ENCODE peak calls at places on chromosome 5, in six cellular contexts. G, Y, B, V, J and R are unnamed samples. For H3K9me3, the result is how much of the 10 kb centered on the place peaks cover.

GRCh38 chr5:149400304-149400703 is 21.2 kb upstream of the IL17B start:
- DNase-seq in G (peak), Y (no peak), B (no peak), V (no peak), J (no peak), R (no peak)

GRCh38 chr5:76714771-76715483 is 999 bp upstream of the F2R start:
- DNase-seq in G (peak), Y (peak), B (peak), V (no peak), J (no peak), R (no peak)

GRCh38 chr5:10762178-10762775 is 1.2 kb upstream of the DAP start:
- DNase-seq in G (peak), Y (no peak), B (peak), V (peak), J (no peak), R (no peak)

GRCh38 chr5:33736510-33736909 is 155.3 kb downstream of the ADAMTS12 start:
- DNase-seq in G (no peak), Y (peak), B (no peak), V (no peak), J (no peak), R (no peak)

GRCh38 chr5:159330131-159330530 is at the start of gene IL12B:
- DNase-seq in G (no peak), Y (peak), B (no peak), V (no peak), J (no peak), R (peak)

GRCh38 chr5:180645609-180646204 is 3.7 kb downstream of the FLT4 start:
- DNase-seq in G (no peak), Y (no peak), B (no peak), V (no peak), J (no peak), R (no peak)

GRCh38 chr5:53045263-53045662 is 56.1 kb downstream of the ITGA2 start:
- DNase-seq in G (no peak), Y (peak), B (no peak), V (no peak), J (no peak), R (no peak)

GRCh38 chr5:180097163-180097894 is 25.8 kb upstream of the RNF130 start:
- DNase-seq in G (no peak), Y (no peak), B (no peak), V (no peak), J (no peak), R (no peak)

GRCh38 chr5:56350595-56351170 is 117.6 kb upstream of the ANKRD55 start:
- DNase-seq in G (no peak), Y (peak), B (peak), V (peak), J (no peak), R (peak)

GRCh38 chr5:96546120-96546519 is 113.1 kb upstream of the PCSK1 start:
- DNase-seq in G (no peak), Y (no peak), B (no peak), V (no peak), J (no peak), R (no peak)

GRCh38 chr5:168425997-168426863 is 60.0 kb upstream of the RARS1 start:
- DNase-seq in G (peak), Y (no peak), B (no peak), V (no peak), J (no peak), R (peak)

GRCh38 chr5:172276214-172276613 is 7.3 kb downstream of the UBTD2 start:
- DNase-seq in G (no peak), Y (no peak), B (no peak), V (no peak), J (no peak), R (no peak)

GRCh38 chr5:38292228-38292627 is 33.9 kb downstream of the EGFLAM start:
- DNase-seq in G (no peak), Y (no peak), B (no peak), V (no peak), J (no peak), R (no peak)

GRCh38 chr5:65943771-65944170 is 17.4 kb downstream of the ERBIN start:
- DNase-seq in G (no peak), Y (no peak), B (no peak), V (no peak), J (no peak), R (no peak)

GRCh38 chr5:65952259-65952658 is 25.9 kb downstream of the ERBIN start:
- DNase-seq in G (no peak), Y (no peak), B (no peak), V (no peak), J (no peak), R (no peak)

GRCh38 chr5:65946198-65946745 is 19.9 kb downstream of the ERBIN start:
- DNase-seq in G (no peak), Y (no peak), B (no peak), V (no peak), J (no peak), R (no peak)

GRCh38 chr5:65951330-65951729 is 25.0 kb downstream of the ERBIN start:
- DNase-seq in G (no peak), Y (no peak), B (no peak), V (no peak), J (no peak), R (no peak)

DNA sequence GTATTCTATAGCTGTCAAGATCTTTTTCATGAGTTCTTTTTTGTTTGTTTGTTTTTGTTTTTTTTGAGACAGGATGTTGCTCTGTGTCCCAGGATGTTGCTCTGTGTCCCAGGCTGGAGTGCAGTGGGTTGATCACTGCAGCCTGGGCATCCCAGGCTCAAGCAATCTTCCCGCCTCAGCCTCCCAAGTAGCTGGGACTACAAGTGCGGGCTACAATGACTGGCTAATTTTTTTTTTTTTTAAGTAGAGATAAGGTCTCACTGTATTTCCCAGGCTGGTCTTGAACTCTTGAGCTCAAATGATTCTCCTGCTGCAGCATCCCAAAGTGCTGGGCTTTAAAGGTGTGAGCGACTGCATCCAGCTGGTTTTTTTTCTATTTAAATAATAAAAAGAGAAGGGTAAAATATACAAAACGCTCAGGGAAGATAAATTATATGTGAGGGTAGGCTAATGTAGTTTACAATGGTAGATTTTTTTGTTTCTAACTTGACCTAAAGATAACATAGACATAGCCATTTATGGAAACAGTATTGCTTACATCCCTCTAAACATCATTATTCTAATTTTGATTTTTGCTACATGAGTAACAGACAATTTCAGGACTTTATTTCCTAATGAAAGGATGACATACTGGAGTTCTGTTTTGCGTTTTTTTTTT is 21.9 kb downstream of the ERBIN start:
- DNase-seq in G (no peak), Y (no peak), B (no peak), V (no peak), J (no peak), R (no peak)
- H3K9me3 ChIP-seq in G (under half), Y (under half), B (under half), V (under half), J (under half), R (under half)

GRCh38 chr5:178536541-178537466 is 53.4 kb downstream of the COL23A1 start:
- DNase-seq in G (no peak), Y (no peak), B (no peak), V (no peak), J (no peak), R (no peak)

GRCh38 chr5:178535299-178536175 is 54.7 kb downstream of the COL23A1 start:
- DNase-seq in G (no peak), Y (peak), B (peak), V (no peak), J (no peak), R (peak)

GRCh38 chr5:178540526-178540925 is 49.7 kb downstream of the COL23A1 start:
- DNase-seq in G (no peak), Y (no peak), B (no peak), V (no peak), J (no peak), R (no peak)

GRCh38 chr5:178537467-178538381 is 52.5 kb downstream of the COL23A1 start:
- DNase-seq in G (peak), Y (no peak), B (no peak), V (no peak), J (no peak), R (no peak)

GRCh38 chr5:178538624-178539344 is 51.4 kb downstream of the COL23A1 start:
- DNase-seq in G (no peak), Y (no peak), B (no peak), V (no peak), J (no peak), R (no peak)
- H3K9me3 ChIP-seq in G (under half), Y (under half), B (under half), V (under half), J (under half), R (under half)

DNA sequence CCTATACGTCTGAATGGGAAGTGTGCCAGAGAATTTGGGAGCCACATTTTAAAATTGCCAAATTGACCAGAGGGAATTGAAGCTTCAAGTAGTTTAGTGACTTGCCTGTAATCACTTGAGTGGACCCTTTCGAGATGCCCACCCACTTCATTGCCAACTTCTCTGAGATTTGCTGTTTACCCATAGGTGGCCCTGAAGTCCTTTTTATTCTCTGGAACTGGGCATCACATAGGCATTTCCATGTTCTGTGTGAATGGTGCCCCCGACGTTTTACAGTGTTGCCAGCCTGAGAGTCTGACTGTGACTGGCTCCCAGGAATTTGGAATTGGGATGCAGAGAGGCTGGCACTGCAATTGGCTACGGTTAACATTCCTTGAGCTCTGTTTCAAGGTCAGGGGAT is 158.6 kb downstream of the SEMA6A start:
- DNase-seq in G (no peak), Y (no peak), B (no peak), V (no peak), J (no peak), R (no peak)
- H3K9me3 ChIP-seq in G (under half), Y (under half), B (under half), V (under half), J (under half), R (under half)

GRCh38 chr5:5116953-5117352 is 23.2 kb upstream of the ADAMTS16 start:
- DNase-seq in G (no peak), Y (peak), B (no peak), V (no peak), J (no peak), R (no peak)
- H3K9me3 ChIP-seq in G (under half), Y (under half), B (under half), V (under half), J (under half), R (under half)

GRCh38 chr5:89292461-89292860 is 409.5 kb upstream of the MEF2C start:
- DNase-seq in G (no peak), Y (no peak), B (no peak), V (no peak), J (no peak), R (no peak)

GRCh38 chr5:89297111-89297510 is 414.1 kb upstream of the MEF2C start:
- DNase-seq in G (no peak), Y (no peak), B (no peak), V (no peak), J (no peak), R (no peak)

GRCh38 chr5:89289604-89290003 is 406.6 kb upstream of the MEF2C start:
- DNase-seq in G (no peak), Y (peak), B (no peak), V (no peak), J (no peak), R (no peak)

GRCh38 chr5:89287964-89288363 is 405.0 kb upstream of the MEF2C start:
- DNase-seq in G (no peak), Y (no peak), B (no peak), V (no peak), J (no peak), R (no peak)

GRCh38 chr5:89293849-89294248 is 410.9 kb upstream of the MEF2C start:
- DNase-seq in G (no peak), Y (peak), B (no peak), V (no peak), J (no peak), R (no peak)
- H3K9me3 ChIP-seq in G (under half), Y (under half), B (under half), V (under half), J (under half), R (under half)

GRCh38 chr5:165616550-165617430 is 2111.4 kb downstream of the MAT2B start:
- DNase-seq in G (peak), Y (peak), B (no peak), V (no peak), J (no peak), R (no peak)
- H3K9me3 ChIP-seq in G (under half), Y (under half), B (under half), V (under half), J (under half), R (under half)